ENCODE peak calls at places on chromosomes 16 and 17, in nine cellular contexts. J is cerebellar cortex; B is breast epithelium; W is midbrain; S is stimulated activated CD8-positive, alpha-beta memory T cell treated with anti-CD3 and anti-CD28 coated beads, Interleukin-4, amount 100 ng/mL, for 4 hours; X is skeletal muscle cell; L is T-helper 9 cell; Y is NCI-H1092 treated with DMSO at 0.1 percent for 48 hours; A is type B pancreatic cell. P is an unnamed sample.

GRCh38 chr16:35906440-35906839 is 2447.0 kb downstream of the TP53TG3F start:
- DNase-seq in J (no peak), B (no peak), W (no peak), S (no peak), X (no peak), L (no peak), Y (no peak), A (no peak), P (no peak)

GRCh38 chr17:80071116-80071980 is 30.0 kb upstream of the GAA start:
- DNase-seq in J (peak; percentile 61), B (peak; percentile 37), W (peak; percentile 75), S (no peak), X (no peak), L (no peak), Y (peak; percentile 80), A (no peak), P (no peak)

GRCh38 chr16:1642753-1643152 is 30.6 kb downstream of the CRAMP1 start:
- DNase-seq in J (no peak), B (no peak), W (no peak), S (no peak), X (no peak), L (no peak), Y (no peak), A (no peak), P (no peak)

GRCh38 chr16:57651344-57652333 is 16.5 kb upstream of the ADGRG3 start:
- DNase-seq in J (no peak), B (no peak), W (no peak), S (no peak), X (no peak), L (no peak), Y (no peak), A (no peak), P (no peak)

GRCh38 chr17:69607162-69607834 is 192.8 kb downstream of the MAP2K6 start:
- DNase-seq in J (peak; percentile 86), B (peak; percentile 67), W (peak; percentile 82), S (no peak), X (peak; percentile 57), L (no peak), Y (peak; percentile 63), A (no peak), P (no peak)

GRCh38 chr17:64024781-64025731 is 4.6 kb upstream of the ICAM2 start:
- DNase-seq in J (no peak), B (no peak), W (no peak), S (no peak), X (no peak), L (peak; percentile 56), Y (no peak), A (peak; percentile 47), P (peak; percentile 63)

GRCh38 chr16:23330161-23330560 is 28.1 kb downstream of the SCNN1B start:
- DNase-seq in J (no peak), B (no peak), W (no peak), S (no peak), X (no peak), L (no peak), Y (no peak), A (no peak), P (no peak)

GRCh38 chr17:35390663-35391062 is 17.2 kb upstream of the SLFN11 start:
- DNase-seq in J (no peak), B (no peak), W (no peak), S (no peak), X (no peak), L (no peak), Y (no peak), A (no peak), P (no peak)

GRCh38 chr17:36837193-36837592 is 100.1 kb upstream of the LHX1 start:
- DNase-seq in J (no peak), B (no peak), W (no peak), S (no peak), X (no peak), L (no peak), Y (no peak), A (no peak), P (no peak)

GRCh38 chr17:60751884-60752283 is 74.2 kb downstream of the BCAS3 start:
- DNase-seq in J (no peak), B (no peak), W (no peak), S (no peak), X (no peak), L (no peak), Y (no peak), A (no peak), P (no peak)

GRCh38 chr17:77098884-77099545 is 41.8 kb upstream of the SEC14L1 start:
- DNase-seq in J (peak; percentile 88), B (peak; percentile 60), W (peak; percentile 91), S (no peak), X (no peak), L (no peak), Y (no peak), A (no peak), P (no peak)

GRCh38 chr17:8611135-8611534 is 19.4 kb downstream of the MYH10 start:
- DNase-seq in J (no peak), B (no peak), W (no peak), S (no peak), X (no peak), L (no peak), Y (no peak), A (no peak), P (no peak)

GRCh38 chr16:63981639-63982038 is 1140.2 kb downstream of the CDH11 start:
- DNase-seq in J (no peak), B (no peak), W (peak; percentile 20), S (no peak), X (no peak), L (no peak), Y (no peak), A (no peak), P (no peak)

GRCh38 chr17:69870751-69871199 is 204.2 kb upstream of the KCNJ16 start:
- DNase-seq in J (no peak), B (peak; percentile 33), W (no peak), S (no peak), X (peak; percentile 30), L (no peak), Y (no peak), A (no peak), P (no peak)

GRCh38 chr17:15265131-15265530 is at the start of gene PMP22:
- DNase-seq in J (no peak), B (no peak), W (no peak), S (no peak), X (no peak), L (no peak), Y (no peak), A (no peak), P (no peak)

GRCh38 chr16:85821441-85821901 is 22.0 kb downstream of the COX4I1 start:
- DNase-seq in J (peak; percentile 71), B (peak; percentile 44), W (peak; percentile 72), S (peak; percentile 59), X (peak; percentile 22), L (peak; percentile 71), Y (peak; percentile 83), A (peak; percentile 87), P (peak; percentile 60)

GRCh38 chr17:81962499-81963441 is 1.8 kb upstream of the NOTUM start:
- DNase-seq in J (no peak), B (no peak), W (no peak), S (no peak), X (no peak), L (no peak), Y (no peak), A (no peak), P (no peak)

GRCh38 chr17:7107012-7107754 is 7.4 kb downstream of the ASGR2 start:
- DNase-seq in J (no peak), B (no peak), W (no peak), S (no peak), X (no peak), L (no peak), Y (peak; percentile 5), A (no peak), P (no peak)

GRCh38 chr17:79691931-79692330 is 38.8 kb upstream of the ENPP7 start:
- DNase-seq in J (peak; percentile 75), B (peak; percentile 27), W (peak; percentile 58), S (no peak), X (no peak), L (no peak), Y (peak; percentile 84), A (no peak), P (no peak)

GRCh38 chr16:84115919-84116719 is 623 bp downstream of the MBTPS1 start:
- DNase-seq in J (peak; percentile 55), B (peak; percentile 38), W (peak; percentile 57), S (no peak), X (no peak), L (peak; percentile 50), Y (peak; percentile 56), A (no peak), P (peak; percentile 52)

GRCh38 chr16:67761924-67762323 is 42.8 kb upstream of the GFOD2 start:
- DNase-seq in J (no peak), B (no peak), W (no peak), S (no peak), X (no peak), L (no peak), Y (no peak), A (no peak), P (no peak)

P was measured in T follicular helper cell.